ENCODE peak calls at places on chromosomes 6 and 20, in seven cellular contexts. I, Q, B, P, W, Y and K are unnamed samples.

GRCh38 chr6:6811151-6812002 is 222.9 kb downstream of the LY86 start:
- DNase-seq in I (peak; percentile 81), Q (peak; percentile 74), B (peak; percentile 83), P (peak; percentile 45), W (peak; percentile 93), Y (peak; percentile 59), K (no peak)

GRCh38 chr6:81911446-81911845 is 159.0 kb upstream of the TENT5A start:
- DNase-seq in I (no peak), Q (no peak), B (no peak), P (no peak), W (no peak), Y (no peak), K (no peak)

GRCh38 chr20:63481503-63481902 is 9.0 kb upstream of the KCNQ2 start:
- DNase-seq in I (no peak), Q (no peak), B (no peak), P (no peak), W (no peak), Y (no peak), K (no peak)

GRCh38 chr6:43163899-43164298 is 7.2 kb upstream of the SRF start:
- DNase-seq in I (no peak), Q (no peak), B (no peak), P (no peak), W (no peak), Y (no peak), K (no peak)

GRCh38 chr6:150876598-150876997 is 11.1 kb downstream of the MTHFD1L start:
- DNase-seq in I (peak; percentile 27), Q (peak; percentile 68), B (no peak), P (no peak), W (no peak), Y (peak; percentile 62), K (peak; percentile 63)

GRCh38 chr20:64024141-64024990 is 11.6 kb upstream of the C20orf204 start:
- DNase-seq in I (peak; percentile 55), Q (no peak), B (peak; percentile 36), P (no peak), W (no peak), Y (no peak), K (no peak)

GRCh38 chr20:32989507-32990283 is 14.5 kb downstream of the SUN5 start:
- DNase-seq in I (no peak), Q (no peak), B (no peak), P (no peak), W (no peak), Y (no peak), K (no peak)

GRCh38 chr6:109348246-109348645 is 34.0 kb downstream of the CD164 start:
- DNase-seq in I (no peak), Q (no peak), B (no peak), P (no peak), W (no peak), Y (peak; percentile 31), K (no peak)

GRCh38 chr20:48594533-48594932 is 233.3 kb downstream of the PREX1 start:
- DNase-seq in I (no peak), Q (no peak), B (no peak), P (no peak), W (no peak), Y (no peak), K (no peak)

GRCh38 chr6:80527552-80528052 is 421.1 kb downstream of the BCKDHB start:
- DNase-seq in I (no peak), Q (no peak), B (no peak), P (no peak), W (peak; percentile 19), Y (no peak), K (no peak)

GRCh38 chr6:159077123-159077522 is 32.3 kb upstream of the TAGAP start:
- DNase-seq in I (peak; percentile 6), Q (peak; percentile 2), B (peak; percentile 32), P (no peak), W (no peak), Y (no peak), K (no peak)

GRCh38 chr6:105509506-105510331 is 106.8 kb upstream of the PREP start:
- DNase-seq in I (no peak), Q (peak; percentile 35), B (peak; percentile 71), P (peak; percentile 52), W (peak; percentile 53), Y (no peak), K (peak; percentile 25)

GRCh38 chr6:151630991-151631655 is 137.3 kb downstream of the CCDC170 start:
- DNase-seq in I (no peak), Q (no peak), B (no peak), P (peak; percentile 27), W (no peak), Y (no peak), K (peak; percentile 25)

GRCh38 chr20:63254536-63255384 is 497 bp upstream of the NKAIN4 start:
- DNase-seq in I (no peak), Q (no peak), B (peak; percentile 82), P (no peak), W (peak; percentile 43), Y (no peak), K (no peak)

GRCh38 chr6:27314046-27314445 is 2.0 kb upstream of the POM121L2 start:
- DNase-seq in I (no peak), Q (no peak), B (no peak), P (no peak), W (no peak), Y (no peak), K (no peak)

GRCh38 chr6:27312146-27312949 is at the start of gene POM121L2:
- DNase-seq in I (peak; percentile 83), Q (peak; percentile 36), B (peak; percentile 94), P (peak; percentile 16), W (peak; percentile 92), Y (peak; percentile 31), K (no peak)

GRCh38 chr6:27312950-27313271 is 838 bp upstream of the POM121L2 start:
- DNase-seq in I (no peak), Q (no peak), B (no peak), P (no peak), W (no peak), Y (no peak), K (no peak)

GRCh38 chr6:27311806-27312145 is 297 bp downstream of the POM121L2 start:
- DNase-seq in I (no peak), Q (no peak), B (peak; percentile 73), P (no peak), W (no peak), Y (no peak), K (no peak)
- H3K27me3 ChIP-seq in I (peaks cover 25% of the 10 kb centered on the region), Q (peaks cover 3% of the 10 kb centered on the region), B (peaks cover 69% of the 10 kb centered on the region), P (no peaks in the 10 kb centered on the region), W (peaks cover 10% of the 10 kb centered on the region), Y (peaks cover 54% of the 10 kb centered on the region), K (peaks cover 89% of the 10 kb centered on the region)

GRCh38 chr20:38445901-38446425 is 10.8 kb upstream of the SNHG17 start:
- DNase-seq in I (no peak), Q (no peak), B (no peak), P (peak; percentile 47), W (no peak), Y (no peak), K (no peak)

GRCh38 chr20:38449046-38449445 is 13.9 kb upstream of the SNHG17 start:
- DNase-seq in I (no peak), Q (no peak), B (no peak), P (no peak), W (no peak), Y (no peak), K (no peak)

GRCh38 chr20:38446441-38447209 is 11.5 kb upstream of the SNHG17 start:
- DNase-seq in I (peak; percentile 92), Q (peak; percentile 96), B (peak; percentile 96), P (peak; percentile 94), W (peak; percentile 95), Y (peak; percentile 89), K (peak; percentile 94)

GRCh38 chr20:38447251-38447661 is 12.1 kb upstream of the SNHG17 start:
- DNase-seq in I (no peak), Q (no peak), B (no peak), P (no peak), W (no peak), Y (no peak), K (no peak)

DNA sequence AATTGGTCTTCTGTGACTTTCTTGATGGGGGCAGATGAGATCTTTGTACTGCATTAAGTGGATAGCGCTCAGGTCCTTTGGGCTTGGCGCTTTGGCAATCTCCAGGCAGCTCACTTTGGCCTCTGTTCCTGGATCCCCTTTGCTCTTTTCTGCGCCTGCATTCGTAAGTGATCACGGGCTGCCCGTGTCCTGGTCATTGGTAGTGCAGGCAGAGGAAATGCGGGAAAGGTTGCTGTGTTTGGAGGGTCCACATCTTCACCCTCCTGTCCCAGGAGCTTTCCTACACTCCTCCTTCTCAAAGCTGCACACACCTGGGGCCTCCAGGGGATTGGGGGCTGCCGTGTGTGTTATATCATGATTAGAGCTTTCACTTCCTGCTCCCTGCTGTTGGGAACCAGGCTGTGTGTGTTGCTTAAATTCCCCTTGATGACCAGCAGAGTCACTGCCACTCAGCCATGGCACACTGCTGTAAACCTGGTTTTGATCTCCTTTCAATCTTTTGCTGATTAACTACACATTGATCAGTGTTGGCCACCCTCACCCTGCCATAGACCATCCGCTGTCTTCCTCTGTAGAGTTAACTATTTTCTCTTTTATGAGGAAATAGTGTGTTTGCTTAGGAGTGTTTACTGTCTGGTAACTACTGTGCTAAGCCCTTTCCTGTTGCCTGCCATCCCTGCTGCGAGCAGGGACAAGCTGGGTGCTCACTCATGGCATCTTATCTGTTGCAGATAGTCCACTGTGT is 13.0 kb upstream of the SNHG17 start:
- DNase-seq in I (no peak), Q (no peak), B (peak; percentile 69), P (no peak), W (peak; percentile 70), Y (no peak), K (no peak)
- H3K4me3 ChIP-seq in I (no peak overlapping the region), Q (peak overlapping the region; percentile 100), B (peak overlapping the region; percentile 88), P (no peak overlapping the region), W (no peak overlapping the region), Y (no peak overlapping the region), K (no peak overlapping the region)

GRCh38 chr6:136763255-136763654 is 29.0 kb downstream of the MAP3K5 start:
- DNase-seq in I (no peak), Q (no peak), B (no peak), P (no peak), W (no peak), Y (no peak), K (no peak)

GRCh38 chr6:136763716-136764521 is 28.4 kb downstream of the MAP3K5 start:
- DNase-seq in I (peak; percentile 16), Q (no peak), B (no peak), P (no peak), W (no peak), Y (no peak), K (no peak)

GRCh38 chr6:136762022-136762975 is 30.0 kb downstream of the MAP3K5 start:
- DNase-seq in I (peak; percentile 19), Q (no peak), B (no peak), P (no peak), W (no peak), Y (no peak), K (no peak)

GRCh38 chr6:136766274-136766673 is 26.0 kb downstream of the MAP3K5 start:
- DNase-seq in I (peak; percentile 7), Q (no peak), B (no peak), P (no peak), W (no peak), Y (peak; percentile 78), K (no peak)

DNA sequence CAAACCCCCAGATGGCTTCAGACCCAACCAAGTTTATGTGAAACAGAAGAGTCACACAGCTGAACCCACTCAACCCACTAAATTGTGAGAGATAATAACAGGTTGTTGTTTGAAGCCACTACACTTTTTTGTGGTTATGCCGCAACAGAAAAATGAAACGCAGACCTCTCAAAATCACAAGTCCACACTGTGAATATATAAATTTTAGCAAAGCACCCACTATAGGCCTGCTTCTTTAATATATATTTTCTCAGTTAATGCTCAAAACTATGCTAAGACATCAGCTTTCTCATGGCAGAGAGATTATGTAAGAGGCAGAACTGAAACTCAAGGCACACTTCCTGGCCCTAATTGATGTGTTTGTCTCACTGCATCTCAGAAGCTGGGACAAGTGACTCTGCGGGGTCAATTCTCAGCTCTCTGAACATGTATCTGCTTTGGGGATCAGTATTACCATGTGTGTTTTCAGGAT is 27.7 kb downstream of the MAP3K5 start:
- DNase-seq in I (peak; percentile 17), Q (no peak), B (no peak), P (no peak), W (no peak), Y (no peak), K (no peak)
- H3K4me1 ChIP-seq in I (peaks cover 16% of the 10 kb centered on the region), Q (peaks cover 12% of the 10 kb centered on the region), B (no peaks in the 10 kb centered on the region), P (peaks cover 34% of the 10 kb centered on the region), W (no peaks in the 10 kb centered on the region), Y (peaks cover 82% of the 10 kb centered on the region), K (peaks cover 79% of the 10 kb centered on the region)

GRCh38 chr6:83260577-83260976 is 67.4 kb downstream of the RWDD2A start:
- DNase-seq in I (no peak), Q (no peak), B (no peak), P (no peak), W (no peak), Y (no peak), K (no peak)
- H3K27me3 ChIP-seq in I (no peaks in the 10 kb centered on the region), Q (no peaks in the 10 kb centered on the region), B (no peaks in the 10 kb centered on the region), P (no peaks in the 10 kb centered on the region), W (no peaks in the 10 kb centered on the region), Y (no peaks in the 10 kb centered on the region), K (no peaks in the 10 kb centered on the region)